ENCODE peak calls at places on chromosomes 4 and X, in eight cellular contexts. V is left ventricle myocardium inferior, K is cardiac muscle cell, O is small intestine, S is thyroid gland, R is AG04450, B is right lobe of liver, X is adrenal gland. J is an unnamed sample. For H3K9me3, the result is how much of the 10 kb centered on the place peaks cover.

GRCh38 chr4:81913427-81913878 is 441.7 kb upstream of the RASGEF1B start:
- DNase-seq in V (no peak), K (peak), O (peak), S (peak), R (peak), B (no peak), X (peak), J (peak)

GRCh38 chr4:28009541-28009940 is 1148.9 kb downstream of the STIM2 start:
- DNase-seq in V (no peak), K (no peak), O (no peak), S (no peak), R (no peak), B (no peak), X (no peak), J (no peak)

GRCh38 chr4:154081391-154081790 is 292.5 kb upstream of the SFRP2 start:
- DNase-seq in V (no peak), K (no peak), O (no peak), S (no peak), R (no peak), B (no peak), X (no peak), J (no peak)

GRCh38 chr4:123031664-123032063 is 109.3 kb upstream of the NUDT6 start:
- DNase-seq in V (no peak), K (peak), O (no peak), S (no peak), R (no peak), B (no peak), X (no peak), J (no peak)

GRCh38 chrX:142233400-142233799 is 28.3 kb upstream of the MAGEC2 start:
- DNase-seq in V (no peak), K (no peak), O (no peak), S (no peak), R (no peak), B (no peak), X (no peak), J (no peak)

GRCh38 chr4:101670370-101670769 is 120.2 kb upstream of the BANK1 start:
- DNase-seq in V (no peak), K (no peak), O (no peak), S (peak), R (no peak), B (no peak), X (no peak), J (no peak)

GRCh38 chrX:10636337-10636736 is 16.0 kb upstream of the MID1 start:
- DNase-seq in V (no peak), K (peak), O (peak), S (peak), R (no peak), B (no peak), X (peak), J (peak)

GRCh38 chr4:16294455-16294854 is 68.2 kb upstream of the TAPT1 start:
- DNase-seq in V (no peak), K (no peak), O (no peak), S (no peak), R (no peak), B (no peak), X (no peak), J (no peak)

GRCh38 chr4:168553714-168554370 is 57.0 kb downstream of the PALLD start:
- DNase-seq in V (no peak), K (no peak), O (no peak), S (no peak), R (no peak), B (no peak), X (no peak), J (no peak)

GRCh38 chr4:144591401-144591800 is 54.6 kb upstream of the HHIP start:
- DNase-seq in V (no peak), K (peak), O (no peak), S (peak), R (peak), B (no peak), X (no peak), J (peak)

GRCh38 chr4:112321768-112322684 is 24.9 kb downstream of the ALPK1 start:
- DNase-seq in V (peak), K (peak), O (peak), S (peak), R (no peak), B (peak), X (peak), J (peak)

DNA sequence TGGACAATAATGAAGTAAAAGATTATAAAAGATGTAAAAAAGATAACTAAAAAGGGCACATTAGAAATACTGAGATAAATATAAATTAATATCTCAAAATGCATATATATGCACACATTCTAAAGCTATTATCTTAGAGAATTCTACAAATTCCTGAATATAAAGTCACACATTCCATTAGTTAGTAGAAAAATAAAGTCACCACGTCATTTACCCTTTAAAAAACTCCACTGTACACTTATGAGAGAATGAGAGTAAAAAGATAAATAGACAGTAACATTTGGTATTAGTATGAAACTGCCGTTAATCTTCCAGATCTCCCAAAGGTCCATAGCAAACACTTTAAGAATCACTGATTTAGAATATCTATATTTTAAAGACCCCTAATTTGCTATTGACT is 67.2 kb upstream of the IL15 start:
- DNase-seq in V (no peak), K (peak), O (no peak), S (no peak), R (no peak), B (no peak), X (no peak), J (no peak)
- H3K27ac ChIP-seq in V (no peak), K (no peak), O (no peak), S (no peak), R (no peak), B (no peak), X (no peak), J (peak)

GRCh38 chrX:100904433-100904832 is 24.3 kb downstream of the XKRX start:
- DNase-seq in V (no peak), K (no peak), O (no peak), S (no peak), R (no peak), B (no peak), X (no peak), J (no peak)
- H3K9me3 ChIP-seq in V (under half), K (under half), O (under half), S (under half), R (under half), B (under half), X (under half), J (under half)

GRCh38 chrX:79366556-79366887 is 612 bp downstream of the ITM2A start:
- DNase-seq in V (no peak), K (no peak), O (no peak), S (no peak), R (no peak), B (no peak), X (no peak), J (no peak)
- H3K27ac ChIP-seq in V (peak), K (no peak), O (no peak), S (no peak), R (no peak), B (no peak), X (no peak), J (no peak)

GRCh38 chr4:21090098-21090666 is 389.9 kb downstream of the PACRGL start:
- DNase-seq in V (no peak), K (no peak), O (peak), S (no peak), R (no peak), B (no peak), X (no peak), J (no peak)
- H3K9me3 ChIP-seq in V (under half), K (under half), O (under half), S (under half), R (under half), B (under half), X (under half), J (under half)

J was measured in SJCRH30.